ENCODE peak calls at places on chromosomes 7 and 10, in eight cellular contexts. H, F, G, T, R, Z, B and W are unnamed samples.

GRCh38 chr7:106062006-106062405 is 50.1 kb downstream of the SYPL1 start:
- DNase-seq in B (no peak), T (no peak), H (no peak), F (no peak), Z (no peak), G (no peak), R (no peak), W (no peak)

GRCh38 chr7:157702311-157703023 is 365.7 kb downstream of the DNAJB6 start:
- DNase-seq in G (peak; percentile 2), R (peak; percentile 34), H (no peak), T (no peak), F (no peak), Z (no peak), B (no peak), W (peak; percentile 22)

GRCh38 chr7:158150234-158150633 is 437.4 kb downstream of the PTPRN2 start:
- DNase-seq in R (no peak), F (no peak), H (no peak), T (no peak), G (no peak), Z (no peak), B (no peak), W (no peak)

GRCh38 chr10:101400529-101400928 is 46.6 kb downstream of the BTRC start:
- DNase-seq in H (no peak), Z (no peak), R (no peak), B (no peak), F (no peak), G (no peak), T (no peak), W (no peak)

GRCh38 chr7:78111384-78111783 is 312.8 kb downstream of the PHTF2 start:
- DNase-seq in H (no peak), B (no peak), F (no peak), T (no peak), G (no peak), Z (no peak), R (no peak), W (no peak)

GRCh38 chr7:73425356-73425983 is 8.1 kb upstream of the FZD9 start:
- DNase-seq in H (no peak), R (no peak), F (no peak), G (no peak), T (no peak), Z (no peak), B (no peak), W (no peak)

GRCh38 chr7:95631545-95631944 is 35.2 kb upstream of the PDK4 start:
- DNase-seq in G (no peak), F (no peak), R (no peak), H (no peak), B (no peak), Z (no peak), T (no peak), W (no peak)

GRCh38 chr7:143002106-143002505 is 24.8 kb downstream of the OR9A2 start:
- DNase-seq in Z (no peak), F (no peak), G (no peak), B (no peak), T (no peak), H (no peak), R (no peak), W (no peak)

GRCh38 chr7:70657532-70657931 is 474.4 kb upstream of the GALNT17 start:
- DNase-seq in Z (no peak), G (no peak), F (no peak), R (no peak), T (no peak), H (no peak), B (no peak), W (no peak)

GRCh38 chr7:632831-633210 is 93.7 kb upstream of the DNAAF5 start:
- DNase-seq in H (no peak), B (no peak), F (no peak), Z (no peak), G (no peak), R (no peak), T (no peak), W (no peak)

GRCh38 chr10:20888620-20889337 is 8.3 kb downstream of the NEBL start:
- DNase-seq in R (no peak), T (no peak), H (no peak), G (no peak), F (no peak), B (no peak), Z (no peak), W (no peak)

GRCh38 chr10:70587045-70587658 is 15.4 kb downstream of the PRF1 start:
- DNase-seq in T (no peak), G (no peak), H (no peak), B (no peak), F (no peak), Z (no peak), R (no peak), W (no peak)

GRCh38 chr10:14758994-14759664 is 15.6 kb downstream of the FAM107B start:
- DNase-seq in H (no peak), B (peak; percentile 74), R (no peak), F (no peak), G (no peak), T (no peak), Z (no peak), W (peak; percentile 70)

GRCh38 chr10:29736325-29737208 is 101.8 kb upstream of the SVIL start:
- DNase-seq in T (no peak), H (peak; percentile 58), G (peak; percentile 55), Z (peak; percentile 61), F (no peak), B (peak; percentile 81), R (peak; percentile 70), W (peak; percentile 67)

GRCh38 chr7:35424869-35425495 is 171.1 kb upstream of the TBX20 start:
- DNase-seq in G (peak; percentile 66), T (no peak), Z (peak; percentile 13), B (peak; percentile 78), R (peak; percentile 67), H (peak; percentile 38), F (no peak), W (peak; percentile 65)

GRCh38 chr7:151850484-151851159 is 26.3 kb downstream of the PRKAG2 start:
- DNase-seq in B (no peak), F (no peak), H (no peak), R (no peak), G (no peak), T (no peak), Z (no peak), W (peak; percentile 46)

GRCh38 chr7:151851160-151851751 is 25.7 kb downstream of the PRKAG2 start:
- DNase-seq in H (no peak), R (no peak), B (peak; percentile 54), T (no peak), Z (peak; percentile 69), F (no peak), G (no peak), W (peak; percentile 80)

GRCh38 chr7:151849008-151849878 is 27.7 kb downstream of the PRKAG2 start:
- DNase-seq in F (no peak), T (no peak), Z (no peak), G (no peak), R (no peak), B (no peak), H (no peak), W (no peak)

GRCh38 chr7:151851782-151852181 is 25.1 kb downstream of the PRKAG2 start:
- DNase-seq in H (no peak), F (no peak), Z (peak; percentile 46), B (peak; percentile 56), G (no peak), R (no peak), T (no peak), W (peak; percentile 77)

DNA sequence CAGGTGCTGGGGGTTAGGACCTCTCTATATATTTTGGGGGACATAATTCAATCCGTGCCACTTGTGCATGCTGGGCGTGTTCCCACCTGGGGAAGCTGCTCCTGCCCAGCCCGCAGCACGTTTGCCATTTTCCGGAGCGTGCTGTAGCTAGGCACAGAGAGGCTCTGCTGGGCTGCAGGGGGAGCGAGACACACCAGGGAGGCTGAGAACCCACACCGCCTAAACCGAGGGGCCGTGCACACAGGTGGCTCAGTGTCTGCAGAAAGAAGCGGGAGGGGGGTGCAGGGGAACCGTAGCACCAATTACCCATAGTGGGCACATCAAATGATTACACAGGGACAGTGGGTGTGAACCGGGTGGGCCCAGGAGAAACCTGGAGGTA is 27.0 kb downstream of the PRKAG2 start:
- DNase-seq in H (no peak), F (no peak), R (no peak), B (no peak), T (no peak), Z (no peak), G (no peak), W (no peak)
- H3K27me3 ChIP-seq in H (peaks cover 16% of the 10 kb centered on the region), F (no peaks in the 10 kb centered on the region), R (no peaks in the 10 kb centered on the region), B (no peaks in the 10 kb centered on the region), T (no peaks in the 10 kb centered on the region), Z (no peaks in the 10 kb centered on the region), G (no peaks in the 10 kb centered on the region), W (no peaks in the 10 kb centered on the region)

DNA sequence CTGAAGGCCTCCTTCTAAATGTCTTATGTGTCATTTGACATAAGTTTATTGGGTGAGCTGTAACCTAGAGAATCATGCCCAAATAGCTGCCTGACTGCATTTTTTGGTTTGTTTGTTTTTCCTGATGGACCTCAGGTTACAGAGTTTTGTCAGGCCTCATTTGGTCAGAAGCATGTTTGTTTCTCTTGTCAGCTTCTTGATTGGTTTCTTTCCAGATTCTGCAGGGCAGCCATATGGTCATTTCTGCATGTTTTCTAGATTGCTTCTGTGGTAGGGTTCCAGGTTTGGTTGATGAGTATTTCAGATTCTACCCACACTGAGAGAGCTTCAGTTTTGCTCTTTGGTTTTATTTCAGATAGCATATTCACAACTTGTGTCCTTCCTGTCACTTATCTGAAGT is 28.0 kb downstream of the GLCCI1 start:
- DNase-seq in T (peak; percentile 12), G (no peak), B (no peak), F (no peak), Z (peak; percentile 13), H (no peak), R (no peak), W (no peak)
- H3K27me3 ChIP-seq in T (no peaks in the 10 kb centered on the region), G (no peaks in the 10 kb centered on the region), B (no peaks in the 10 kb centered on the region), F (no peaks in the 10 kb centered on the region), Z (no peaks in the 10 kb centered on the region), H (no peaks in the 10 kb centered on the region), R (no peaks in the 10 kb centered on the region), W (no peaks in the 10 kb centered on the region)

DNA sequence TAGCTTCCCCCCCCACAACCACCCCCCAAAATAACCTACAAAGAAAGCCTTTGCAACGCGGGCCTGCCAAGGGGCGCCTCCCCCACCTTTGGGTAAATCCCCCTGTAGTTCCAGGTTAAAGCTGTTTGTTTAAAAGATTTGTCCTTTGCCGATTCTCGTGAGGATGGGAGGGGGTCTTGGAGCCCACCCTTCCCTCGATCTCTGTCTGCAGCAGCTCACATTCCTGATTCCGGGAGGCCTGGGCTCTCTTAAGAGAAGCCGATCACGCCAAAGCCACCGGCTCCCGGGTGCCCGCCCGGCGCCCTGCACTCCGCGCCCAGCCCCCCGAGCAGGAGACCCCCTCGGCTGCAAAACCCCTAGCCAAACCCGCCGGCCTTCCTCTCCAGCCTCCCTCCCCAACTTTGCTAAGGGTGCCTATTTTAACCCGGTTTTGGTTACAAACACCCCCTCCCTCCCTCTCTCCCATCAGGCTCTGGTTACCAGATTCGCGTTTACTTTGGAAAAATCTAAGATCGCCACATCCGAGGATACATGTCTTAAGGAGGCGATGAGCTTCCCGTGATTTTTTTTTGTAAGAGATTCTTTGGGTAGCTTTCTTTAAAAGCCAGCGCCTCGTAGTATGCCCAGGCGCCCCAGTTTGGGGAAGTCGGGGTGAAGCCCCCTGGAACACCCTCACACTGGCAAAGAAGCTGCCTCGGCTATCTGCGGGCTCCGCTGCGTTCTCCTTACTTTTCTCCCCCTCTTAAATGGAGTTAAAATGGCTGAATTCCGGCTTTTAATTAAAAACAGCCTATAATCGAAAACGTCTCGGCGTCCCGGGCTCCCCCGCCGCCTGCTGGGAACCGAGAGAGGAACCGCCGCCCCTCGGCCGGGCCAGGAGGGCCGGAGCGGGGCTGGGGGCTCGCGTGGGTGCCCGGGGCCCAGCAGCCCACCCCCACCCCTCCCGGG is 1.0 kb downstream of the TNRC18 start:
- DNase-seq in T (no peak), H (no peak), R (peak; percentile 69), Z (peak; percentile 19), G (no peak), F (no peak), B (peak; percentile 33), W (no peak)
- H3K27me3 ChIP-seq in T (no peaks in the 10 kb centered on the region), H (no peaks in the 10 kb centered on the region), R (no peaks in the 10 kb centered on the region), Z (no peaks in the 10 kb centered on the region), G (no peaks in the 10 kb centered on the region), F (no peaks in the 10 kb centered on the region), B (no peaks in the 10 kb centered on the region), W (no peaks in the 10 kb centered on the region)

GRCh38 chr10:5679036-5679435 is 5.6 kb upstream of the TASOR2 start:
- DNase-seq in H (no peak), T (no peak), R (no peak), B (no peak), Z (no peak), F (no peak), G (no peak), W (no peak)
- H3K27me3 ChIP-seq in H (peaks cover 51% of the 10 kb centered on the region), T (peaks cover 5% of the 10 kb centered on the region), R (no peaks in the 10 kb centered on the region), B (no peaks in the 10 kb centered on the region), Z (no peaks in the 10 kb centered on the region), F (no peaks in the 10 kb centered on the region), G (no peaks in the 10 kb centered on the region), W (no peaks in the 10 kb centered on the region)